ENCODE peak calls at places on chromosomes 16 and 17, in eight cellular contexts. Z, L, D, V, X, Y, C and A are unnamed samples.

GRCh38 chr16:25707982-25708583 is 16.3 kb downstream of the HS3ST4 start:
- DNase-seq in Y (no peak), C (no peak), X (no peak), D (no peak), L (peak), V (no peak), Z (no peak), A (no peak)

GRCh38 chr17:69269174-69269998 is 40.8 kb upstream of the ABCA10 start:
- DNase-seq in C (no peak), Y (no peak), D (no peak), Z (no peak), L (no peak), X (no peak), V (no peak), A (no peak)

GRCh38 chr16:31251435-31251834 is 8.3 kb upstream of the ITGAM start:
- DNase-seq in D (no peak), V (no peak), C (no peak), X (no peak), Y (no peak), L (no peak), Z (no peak), A (no peak)

GRCh38 chr17:44198721-44199552 is 747 bp downstream of the ATXN7L3 start:
- DNase-seq in Z (no peak), L (peak), X (no peak), C (peak), V (no peak), Y (peak), D (peak), A (peak)

GRCh38 chr16:30585400-30586191 is at the start of gene ZNF785:
- DNase-seq in Y (peak), L (peak), Z (peak), C (peak), D (peak), V (peak), X (peak), A (peak)

GRCh38 chr17:69335018-69335417 is 8.1 kb upstream of the ABCA5 start:
- DNase-seq in D (no peak), Z (no peak), X (no peak), Y (no peak), L (peak), V (no peak), C (peak), A (no peak)

GRCh38 chr17:61683466-61683865 is 92.4 kb upstream of the NACA2 start:
- DNase-seq in D (no peak), Y (no peak), L (no peak), X (no peak), V (no peak), C (no peak), Z (no peak), A (no peak)

GRCh38 chr17:82269138-82269881 is 4.2 kb downstream of the CSNK1D start:
- DNase-seq in V (no peak), Z (no peak), X (no peak), D (no peak), Y (peak), L (no peak), C (no peak), A (no peak)

GRCh38 chr17:45813051-45813731 is 29.1 kb downstream of the CRHR1 start:
- DNase-seq in Y (no peak), Z (no peak), L (peak), V (no peak), C (no peak), X (no peak), D (no peak), A (peak)

GRCh38 chr16:2483160-2483559 is 8.2 kb downstream of the TBC1D24 start:
- DNase-seq in D (peak), X (no peak), L (no peak), Y (no peak), C (no peak), V (no peak), Z (no peak), A (no peak)

GRCh38 chr16:77962689-77963088 is 59.7 kb upstream of the CLEC3A start:
- DNase-seq in Y (no peak), D (no peak), C (no peak), V (no peak), L (no peak), Z (no peak), X (no peak), A (no peak)

GRCh38 chr16:51757124-51757470 is 606.0 kb upstream of the SALL1 start:
- DNase-seq in V (no peak), C (no peak), L (no peak), D (no peak), X (no peak), Y (no peak), Z (no peak), A (no peak)

GRCh38 chr16:4359914-4360313 is 8.8 kb upstream of the PAM16 start:
- DNase-seq in X (no peak), Y (no peak), C (no peak), Z (no peak), V (no peak), L (no peak), D (no peak), A (no peak)

GRCh38 chr17:80394629-80395216 is 20.2 kb upstream of the ENDOV start:
- DNase-seq in Z (no peak), V (no peak), X (no peak), D (no peak), Y (no peak), L (no peak), C (no peak), A (no peak)

GRCh38 chr16:4293822-4294457 is 21.1 kb upstream of the TFAP4 start:
- DNase-seq in Z (no peak), V (no peak), C (no peak), Y (peak), L (peak), D (peak), X (no peak), A (peak)

GRCh38 chr17:7396147-7396546 is 1.8 kb upstream of the PLSCR3 start:
- DNase-seq in D (no peak), Z (no peak), X (no peak), L (no peak), V (no peak), Y (no peak), C (no peak), A (no peak)

GRCh38 chr16:53131363-53132071 is 76.7 kb downstream of the CHD9 start:
- DNase-seq in L (peak), V (peak), Y (peak), X (peak), Z (no peak), C (peak), D (peak), A (peak)

GRCh38 chr17:27974531-27975145 is 67.8 kb upstream of the NLK start:
- DNase-seq in D (no peak), C (no peak), V (no peak), L (no peak), Z (no peak), X (no peak), Y (no peak), A (no peak)

GRCh38 chr17:59558953-59559352 is 6.5 kb upstream of the DHX40 start:
- DNase-seq in Z (no peak), Y (no peak), L (peak), C (no peak), V (no peak), X (no peak), D (no peak), A (no peak)

GRCh38 chr16:49458656-49459445 is 85.2 kb downstream of the C16orf78 start:
- DNase-seq in Z (no peak), Y (peak), X (no peak), V (no peak), D (no peak), C (no peak), L (no peak), A (no peak)

GRCh38 chr16:57191056-57191536 is 5.0 kb downstream of the RSPRY1 start:
- DNase-seq in V (no peak), Z (no peak), Y (no peak), X (no peak), C (no peak), L (no peak), D (no peak), A (no peak)

GRCh38 chr17:64653325-64653984 is 8.7 kb downstream of the SMURF2 start:
- DNase-seq in Z (no peak), Y (no peak), X (no peak), D (no peak), V (no peak), L (no peak), C (no peak), A (no peak)

GRCh38 chr16:10031473-10031872 is 150.8 kb downstream of the GRIN2A start:
- DNase-seq in L (peak), Y (no peak), V (no peak), Z (no peak), D (no peak), X (no peak), C (no peak), A (no peak)
- TF ChIP-seq CTCF in L (peak), Y (no peak), V (no peak), Z (peak), D (no peak), X (no peak), C (peak), A (no peak)

DNA sequence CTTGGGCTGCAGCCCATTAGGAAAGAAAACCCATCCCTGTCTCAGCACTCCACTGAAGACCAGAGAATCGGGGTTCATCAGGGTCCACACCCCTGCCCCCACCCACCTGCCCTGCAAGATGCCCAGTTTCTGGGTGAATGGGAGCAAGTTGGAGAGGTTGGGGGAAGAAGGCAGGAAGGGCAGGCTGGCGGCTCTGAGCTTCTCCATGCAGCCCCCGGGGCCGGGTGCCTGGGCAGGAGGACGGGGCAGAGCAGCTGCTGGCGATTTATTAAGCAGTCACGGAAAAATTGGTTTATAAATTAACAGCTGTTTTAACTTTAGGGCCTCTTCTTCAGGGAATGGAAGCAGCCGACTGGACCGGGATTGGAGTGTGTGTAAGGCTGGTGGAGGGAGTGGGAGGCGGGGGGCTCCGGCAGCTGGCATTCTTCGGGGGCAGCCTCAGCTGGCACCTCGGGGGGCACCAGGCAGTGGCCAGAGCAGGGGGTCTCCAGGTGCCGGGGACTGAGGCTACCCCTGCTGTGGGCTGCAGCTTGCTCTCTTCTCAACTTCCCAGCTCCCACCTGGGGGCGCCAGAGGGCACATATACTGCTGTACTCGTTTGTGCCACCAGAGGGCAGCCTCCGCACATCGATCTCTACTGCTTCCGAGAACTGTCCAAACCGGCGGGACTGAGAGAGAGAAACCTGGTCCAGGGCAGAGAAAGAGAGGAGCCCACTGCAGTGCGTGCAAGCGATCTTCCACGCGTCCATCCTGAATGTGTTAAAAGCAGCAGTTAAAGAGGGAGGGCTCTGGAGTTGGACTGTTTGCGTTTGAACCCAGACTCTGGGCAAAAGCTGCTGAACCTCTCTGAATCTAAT is 5.0 kb upstream of the PPP1R1B start:
- DNase-seq in C (peak), X (peak), L (peak), V (peak), Y (peak), Z (peak), D (peak), A (peak)
- TF ChIP-seq CTCF in C (peak), X (peak), L (peak), V (peak), Y (peak), Z (peak), D (peak), A (peak)

DNA sequence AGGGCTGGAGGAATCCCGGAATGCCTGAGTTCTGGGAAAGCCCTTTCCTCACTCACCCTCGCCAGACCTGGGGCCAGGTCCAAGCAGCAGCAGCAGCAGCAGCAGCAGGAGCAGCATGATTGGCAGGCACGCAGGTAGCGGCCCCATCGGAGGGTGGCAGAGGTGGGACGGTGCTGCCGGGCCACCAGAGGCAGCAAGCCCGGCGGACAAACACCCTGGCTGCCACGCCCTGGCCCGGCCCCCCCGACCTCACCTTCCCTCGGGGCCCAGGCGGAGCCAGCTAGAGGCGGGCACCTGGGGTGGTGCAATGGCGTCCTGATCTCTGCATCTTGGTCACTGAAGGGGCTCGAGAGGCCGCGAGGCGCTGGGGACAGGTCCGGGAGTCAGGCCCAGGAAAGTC is 122.4 kb downstream of the LAT start:
- DNase-seq in Z (no peak), L (peak), V (no peak), C (no peak), D (no peak), Y (no peak), X (no peak), A (no peak)
- TF ChIP-seq CTCF in Z (no peak), L (no peak), V (no peak), C (no peak), D (no peak), Y (no peak), X (no peak), A (no peak)

DNA sequence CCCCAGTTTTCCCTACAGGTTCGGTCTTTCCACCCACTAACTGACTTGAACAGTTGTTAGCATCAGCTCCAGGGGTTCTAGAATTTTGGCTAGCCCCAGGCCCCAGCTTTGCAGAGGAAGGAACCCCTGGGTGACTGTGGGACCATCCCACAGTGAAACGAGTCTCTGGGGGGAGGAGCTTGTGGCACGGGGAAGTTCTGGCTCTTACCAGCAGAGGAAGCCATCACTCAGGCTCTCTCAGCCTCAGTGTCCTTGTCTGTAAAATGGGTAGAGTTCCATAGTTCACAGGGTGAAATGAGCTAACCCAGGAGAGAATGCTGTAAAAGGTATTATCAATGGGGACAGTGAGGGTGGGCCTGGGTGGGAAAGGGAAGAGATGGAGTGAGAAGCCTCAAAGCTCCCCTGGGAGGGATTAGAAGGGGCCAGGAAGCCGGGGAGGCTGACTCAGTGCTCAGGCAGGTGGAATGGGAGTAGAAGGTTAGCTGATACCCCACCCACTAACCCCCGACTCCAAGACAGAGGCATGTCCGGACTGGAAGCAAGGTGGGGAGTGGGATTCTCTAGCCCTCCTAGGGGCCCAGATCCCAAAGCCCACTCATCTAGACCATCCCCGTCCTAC is 30.9 kb upstream of the CDC42EP4 start:
- DNase-seq in X (no peak), V (no peak), Z (no peak), C (no peak), Y (no peak), D (no peak), L (peak), A (no peak)
- TF ChIP-seq CTCF in X (no peak), V (no peak), Z (no peak), C (no peak), Y (no peak), D (no peak), L (peak), A (no peak)

DNA sequence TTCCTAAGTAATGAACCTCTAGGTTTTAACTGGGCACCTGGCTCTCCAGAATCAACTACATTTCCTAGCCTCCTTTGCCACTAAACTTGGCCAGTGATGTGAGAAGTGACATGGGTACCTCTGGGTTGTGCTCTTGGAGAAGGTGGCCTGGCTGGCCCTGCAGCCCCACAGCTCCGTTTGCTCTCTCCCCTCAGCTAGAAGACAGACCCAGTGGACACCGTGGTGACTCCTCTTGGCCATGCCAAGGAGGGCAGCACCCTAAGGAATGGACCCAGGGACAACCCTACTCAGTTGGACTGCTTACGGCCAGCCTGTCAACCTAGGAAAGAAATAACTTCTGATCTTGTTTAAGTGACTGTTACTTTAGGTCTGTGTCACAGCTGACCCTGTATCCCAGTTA is 151.4 kb downstream of the TMEM132E start:
- DNase-seq in L (no peak), C (no peak), Z (no peak), X (no peak), Y (no peak), V (no peak), D (no peak), A (no peak)
- TF ChIP-seq CTCF in L (no peak), C (no peak), Z (no peak), X (no peak), Y (no peak), V (no peak), D (no peak), A (no peak)

DNA sequence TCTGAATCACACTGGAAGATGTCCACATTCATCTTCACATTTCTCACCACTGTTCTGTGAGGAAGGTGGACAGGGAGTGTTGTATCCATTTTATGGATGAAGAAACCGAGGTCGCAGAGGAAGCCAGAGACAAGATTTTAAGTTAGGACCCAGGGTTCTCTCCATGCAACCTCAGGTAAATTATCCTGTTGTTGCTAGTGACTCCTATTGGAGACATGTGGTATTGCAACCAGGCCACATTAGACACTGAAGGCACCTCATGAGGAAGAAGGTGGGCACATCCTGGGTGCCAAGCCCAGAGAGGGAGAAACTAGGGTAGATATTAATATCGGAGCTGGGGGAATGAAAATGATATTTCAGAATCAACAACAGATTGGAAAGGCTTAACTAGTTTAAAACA is 8.5 kb upstream of the WNT9B start:
- DNase-seq in C (no peak), D (peak), Y (no peak), V (no peak), Z (no peak), X (no peak), L (peak), A (no peak)
- TF ChIP-seq CTCF in C (peak), D (peak), Y (peak), V (no peak), Z (peak), X (no peak), L (peak), A (peak)